ENCODE peak calls at places on chromosomes 7 and 10, in five cellular contexts. Z, F, U, V and O are unnamed samples.
A peak's percentile ranks its signal among the peaks of the same experiment; 100 is the strongest.

GRCh38 chr7:94577357-94577756 is 67.7 kb downstream of the CASD1 start:
- DNase-seq in F (no peak), V (no peak), Z (no peak), U (no peak), O (no peak)

GRCh38 chr10:22823109-22823508 is 104.7 kb upstream of the ARMC3 start:
- DNase-seq in V (peak; percentile 95), F (no peak), Z (no peak), U (peak; percentile 69), O (peak; percentile 82)

GRCh38 chr10:31484407-31485135 is 165.6 kb downstream of the ZEB1 start:
- DNase-seq in F (no peak), Z (no peak), U (peak; percentile 58), V (peak; percentile 51), O (no peak)

GRCh38 chr7:109549461-109549860 is 979.8 kb downstream of the DNAJB9 start:
- DNase-seq in V (no peak), F (no peak), Z (no peak), U (no peak), O (no peak)

GRCh38 chr10:46550795-46551700 is 5.4 kb downstream of the GPRIN2 start:
- DNase-seq in V (no peak), F (peak; percentile 75), Z (peak; percentile 19), U (no peak), O (no peak)

GRCh38 chr10:60140681-60141632 is 234.6 kb upstream of the CCDC6 start:
- DNase-seq in U (peak; percentile 58), V (peak; percentile 53), Z (peak; percentile 38), F (no peak), O (no peak)

GRCh38 chr7:101911011-101911799 is 93.8 kb downstream of the CUX1 start:
- DNase-seq in V (no peak), U (peak; percentile 50), Z (no peak), F (peak; percentile 66), O (no peak)

GRCh38 chr7:134442441-134443220 is 16.3 kb downstream of the AKR1B1 start:
- DNase-seq in Z (no peak), F (no peak), U (no peak), V (no peak), O (no peak)

GRCh38 chr7:114922652-114923402 is 933 bp downstream of the MDFIC start:
- DNase-seq in U (peak; percentile 89), V (peak; percentile 69), Z (peak; percentile 37), F (peak; percentile 90), O (peak; percentile 44)

GRCh38 chr10:5546891-5547683 is 22.3 kb downstream of the CALML3 start:
- DNase-seq in V (peak; percentile 58), Z (no peak), U (no peak), F (peak; percentile 22), O (peak; percentile 52)

GRCh38 chr7:116353614-116354013 is 143.3 kb downstream of the TES start:
- DNase-seq in F (no peak), V (peak; percentile 18), Z (peak; percentile 73), U (no peak), O (no peak)

GRCh38 chr7:95405208-95405607 is 9.0 kb upstream of the PON3 start:
- DNase-seq in Z (no peak), F (no peak), V (no peak), U (no peak), O (no peak)

GRCh38 chr7:150941983-150942590 is 36.0 kb downstream of the KCNH2 start:
- DNase-seq in V (no peak), F (peak; percentile 82), U (no peak), Z (peak; percentile 79), O (no peak)

GRCh38 chr7:1267016-1267900 is 34.6 kb downstream of the UNCX start:
- DNase-seq in V (no peak), F (no peak), Z (no peak), U (no peak), O (no peak)

GRCh38 chr10:100807241-100808050 is 62.1 kb downstream of the PAX2 start:
- DNase-seq in V (no peak), F (peak; percentile 54), U (no peak), Z (no peak), O (no peak)

GRCh38 chr10:19168584-19168983 is 120.0 kb downstream of the MALRD1 start:
- DNase-seq in F (no peak), Z (no peak), U (peak; percentile 6), V (no peak), O (no peak)

GRCh38 chr10:78547905-78548304 is 514.2 kb downstream of the RPS24 start:
- DNase-seq in U (no peak), F (no peak), Z (no peak), V (no peak), O (no peak)

GRCh38 chr7:26420600-26420999 is 128.9 kb downstream of the SNX10 start:
- DNase-seq in U (no peak), V (no peak), Z (no peak), F (no peak), O (no peak)

GRCh38 chr10:21364196-21365114 is 161.0 kb downstream of the SKIDA1 start:
- DNase-seq in U (peak; percentile 33), V (peak; percentile 77), F (no peak), Z (peak; percentile 68), O (peak; percentile 88)

GRCh38 chr7:23210502-23210901 is 28.7 kb downstream of the NUP42 start:
- DNase-seq in U (no peak), V (no peak), Z (no peak), F (no peak), O (no peak)

GRCh38 chr10:1434202-1434601 is 303.1 kb downstream of the ADARB2 start:
- DNase-seq in V (no peak), U (no peak), Z (no peak), F (no peak), O (no peak)

GRCh38 chr7:123271231-123271630 is 71.5 kb upstream of the SLC13A1 start:
- DNase-seq in Z (no peak), U (peak; percentile 21), V (peak; percentile 2), F (no peak), O (peak; percentile 69)

GRCh38 chr7:155534691-155535090 is 11.7 kb downstream of the CNPY1 start:
- DNase-seq in F (no peak), V (no peak), U (no peak), Z (no peak), O (no peak)

GRCh38 chr10:11154809-11155208 is 137.1 kb downstream of the CELF2 start:
- DNase-seq in Z (no peak), V (peak; percentile 16), U (no peak), F (no peak), O (no peak)

GRCh38 chr10:11159543-11160215 is 142.0 kb downstream of the CELF2 start:
- DNase-seq in F (no peak), V (no peak), Z (no peak), U (no peak), O (no peak)

GRCh38 chr10:11158080-11158479 is 140.4 kb downstream of the CELF2 start:
- DNase-seq in F (no peak), Z (no peak), U (no peak), V (no peak), O (no peak)

GRCh38 chr10:11156480-11156879 is 138.8 kb downstream of the CELF2 start:
- DNase-seq in U (no peak), Z (no peak), V (no peak), F (no peak), O (no peak)

DNA sequence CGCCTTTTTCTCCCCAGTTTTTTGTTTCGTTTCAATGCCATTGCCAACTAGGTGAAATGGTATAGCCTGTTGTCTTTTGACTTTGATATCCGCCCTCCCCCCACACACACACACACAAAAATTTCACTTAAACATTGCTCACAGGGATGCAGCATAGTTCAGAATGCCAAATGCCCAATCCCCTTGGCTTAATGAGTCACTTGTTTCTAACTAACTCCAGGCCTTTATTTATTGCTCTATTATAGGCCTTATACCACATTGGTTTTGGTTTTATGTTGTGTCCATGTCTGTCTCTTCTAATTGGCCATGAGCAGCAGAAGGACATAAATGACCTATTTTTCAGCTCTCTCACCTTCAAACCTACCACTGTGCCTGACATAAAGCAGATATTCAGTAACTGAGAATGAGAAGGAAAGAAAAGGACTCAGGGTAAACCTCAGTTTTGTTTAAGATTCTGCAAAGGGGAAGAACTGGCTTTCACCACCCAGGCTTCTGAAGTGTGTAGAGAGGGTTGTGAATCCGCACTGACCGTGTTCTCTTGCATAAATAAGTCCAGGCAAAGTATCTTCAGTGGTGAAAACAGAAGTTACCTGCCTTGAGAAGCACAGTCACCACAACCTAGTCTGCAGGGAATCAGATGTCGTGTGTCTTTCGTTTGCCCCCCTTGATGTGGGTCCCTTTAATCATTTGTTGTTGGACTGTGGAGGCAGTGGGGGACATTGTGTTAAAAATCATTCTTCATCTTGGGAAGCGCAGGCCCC is 139.8 kb downstream of the CELF2 start:
- DNase-seq in U (no peak), Z (no peak), F (no peak), V (no peak), O (no peak)
- H3K27ac ChIP-seq in U (no peak overlapping the region), Z (no peak overlapping the region), F (no peak overlapping the region), V (no peak overlapping the region), O (no peak overlapping the region)

GRCh38 chr10:117135026-117135372 is 3.1 kb downstream of the VAX1 start:
- DNase-seq in U (no peak), V (no peak), Z (no peak), F (no peak), O (no peak)

GRCh38 chr10:117135480-117136140 is 2.5 kb downstream of the VAX1 start:
- DNase-seq in Z (no peak), F (no peak), V (no peak), U (no peak), O (no peak)

GRCh38 chr10:117137031-117137910 is 799 bp downstream of the VAX1 start:
- DNase-seq in Z (no peak), U (no peak), F (no peak), V (peak; percentile 22), O (no peak)

GRCh38 chr10:117137911-117138642 is at the start of gene VAX1:
- DNase-seq in Z (no peak), U (no peak), F (no peak), V (no peak), O (no peak)

GRCh38 chr10:117136391-117136975 is 1.6 kb downstream of the VAX1 start:
- DNase-seq in U (no peak), V (no peak), F (no peak), Z (no peak), O (no peak)
- H3K4me3 ChIP-seq in U (no peak overlapping the region), V (peak overlapping the region; percentile 52), F (peak overlapping the region; percentile 31), Z (peak overlapping the region; percentile 29), O (no peak overlapping the region)

DNA sequence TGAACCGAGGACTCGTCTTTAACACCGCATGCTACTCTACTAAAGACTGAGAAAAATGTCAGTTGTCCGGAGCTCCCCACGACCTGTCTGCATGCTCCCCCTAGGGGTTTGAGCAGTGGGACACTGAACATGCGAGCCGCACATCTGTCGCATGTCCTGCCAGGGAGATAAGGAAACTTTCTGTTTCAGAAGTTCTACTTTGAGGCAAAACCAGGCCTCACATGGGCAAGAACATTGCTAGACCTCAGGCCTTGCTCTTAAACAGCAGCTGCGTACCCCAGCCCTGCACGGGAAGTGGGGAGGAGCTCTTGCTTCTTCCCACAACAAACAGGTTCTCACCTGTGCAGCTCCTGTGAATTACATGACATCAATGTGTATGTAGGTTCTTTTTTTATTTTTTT is 30.3 kb upstream of the HERPUD2 start:
- DNase-seq in Z (no peak), V (no peak), F (peak; percentile 89), U (no peak), O (no peak)
- TF ChIP-seq CTCF in Z (no peak), V (no peak), F (peak; percentile 12), U (no peak), O (no peak)

GRCh38 chr10:77532068-77532467 is 105.5 kb downstream of the KCNMA1 start:
- DNase-seq in Z (no peak), F (no peak), V (peak; percentile 82), U (peak; percentile 66), O (peak; percentile 90)

GRCh38 chr10:77530011-77530410 is 107.6 kb downstream of the KCNMA1 start:
- DNase-seq in F (no peak), Z (no peak), V (no peak), U (no peak), O (no peak)

GRCh38 chr10:77533887-77534278 is 103.7 kb downstream of the KCNMA1 start:
- DNase-seq in U (no peak), F (no peak), V (no peak), Z (no peak), O (no peak)

GRCh38 chr10:77531441-77532001 is 106.1 kb downstream of the KCNMA1 start:
- DNase-seq in F (no peak), U (peak; percentile 86), V (peak; percentile 84), Z (peak; percentile 45), O (peak; percentile 91)

GRCh38 chr10:77533156-77533886 is 104.3 kb downstream of the KCNMA1 start:
- DNase-seq in F (no peak), U (no peak), Z (no peak), V (no peak), O (no peak)
- H3K27ac ChIP-seq in F (no peak overlapping the region), U (peak overlapping the region; percentile 37), Z (no peak overlapping the region), V (no peak overlapping the region), O (no peak overlapping the region)